ENCODE peak calls at places on chromosome 13, in ten cellular contexts. One of them, this sample, is unnamed.

GRCh38 chr13:36130542-36131214 is 504 bp downstream of the DCLK1 start:
- DNase-seq in stimulated activated naive CD4-positive, alpha-beta T cell: no peak
- DNase-seq in non-pigmented ciliary epithelial cell: no peak
- DNase-seq in cardiac fibroblast: peak; percentile 20
- DNase-seq in fibroblast of lung: no peak
- DNase-seq in pancreas: peak; percentile 17
- DNase-seq in SW 1271: no peak
- DNase-seq in small intestine: no peak
- DNase-seq in ACHN: peak; percentile 16
- DNase-seq in effector memory CD4-positive, alpha-beta T cell: no peak
- DNase-seq in this sample: no peak

GRCh38 chr13:110647365-110647737 is 32.0 kb downstream of the NAXD start:
- DNase-seq in stimulated activated naive CD4-positive, alpha-beta T cell: no peak
- DNase-seq in non-pigmented ciliary epithelial cell: no peak
- DNase-seq in cardiac fibroblast: no peak
- DNase-seq in fibroblast of lung: no peak
- DNase-seq in pancreas: no peak
- DNase-seq in SW 1271: no peak
- DNase-seq in small intestine: no peak
- DNase-seq in ACHN: no peak
- DNase-seq in effector memory CD4-positive, alpha-beta T cell: no peak
- DNase-seq in this sample: no peak

GRCh38 chr13:99546878-99547277 is 45.6 kb downstream of the TM9SF2 start:
- DNase-seq in stimulated activated naive CD4-positive, alpha-beta T cell: no peak
- DNase-seq in non-pigmented ciliary epithelial cell: no peak
- DNase-seq in cardiac fibroblast: no peak
- DNase-seq in fibroblast of lung: no peak
- DNase-seq in pancreas: no peak
- DNase-seq in SW 1271: no peak
- DNase-seq in small intestine: no peak
- DNase-seq in ACHN: no peak
- DNase-seq in effector memory CD4-positive, alpha-beta T cell: no peak
- DNase-seq in this sample: no peak

GRCh38 chr13:97107815-97108534 is 113.7 kb upstream of the OXGR1 start:
- DNase-seq in stimulated activated naive CD4-positive, alpha-beta T cell: no peak
- DNase-seq in non-pigmented ciliary epithelial cell: no peak
- DNase-seq in cardiac fibroblast: no peak
- DNase-seq in fibroblast of lung: peak; percentile 53
- DNase-seq in pancreas: no peak
- DNase-seq in SW 1271: no peak
- DNase-seq in small intestine: no peak
- DNase-seq in ACHN: no peak
- DNase-seq in effector memory CD4-positive, alpha-beta T cell: no peak
- DNase-seq in this sample: no peak

GRCh38 chr13:49811527-49811908 is 19.0 kb upstream of the KPNA3 start:
- DNase-seq in stimulated activated naive CD4-positive, alpha-beta T cell: no peak
- DNase-seq in non-pigmented ciliary epithelial cell: no peak
- DNase-seq in cardiac fibroblast: no peak
- DNase-seq in fibroblast of lung: no peak
- DNase-seq in pancreas: no peak
- DNase-seq in SW 1271: no peak
- DNase-seq in small intestine: no peak
- DNase-seq in ACHN: no peak
- DNase-seq in effector memory CD4-positive, alpha-beta T cell: no peak
- DNase-seq in this sample: no peak

GRCh38 chr13:112767506-112768471 is 78.0 kb downstream of the ATP11A start:
- DNase-seq in stimulated activated naive CD4-positive, alpha-beta T cell: peak; percentile 7
- DNase-seq in non-pigmented ciliary epithelial cell: no peak
- DNase-seq in cardiac fibroblast: no peak
- DNase-seq in fibroblast of lung: no peak
- DNase-seq in pancreas: no peak
- DNase-seq in SW 1271: no peak
- DNase-seq in small intestine: no peak
- DNase-seq in ACHN: no peak
- DNase-seq in effector memory CD4-positive, alpha-beta T cell: no peak
- DNase-seq in this sample: no peak

GRCh38 chr13:54492995-54493394 is 1464.4 kb downstream of the OLFM4 start:
- DNase-seq in stimulated activated naive CD4-positive, alpha-beta T cell: no peak
- DNase-seq in non-pigmented ciliary epithelial cell: no peak
- DNase-seq in cardiac fibroblast: no peak
- DNase-seq in fibroblast of lung: no peak
- DNase-seq in pancreas: no peak
- DNase-seq in SW 1271: no peak
- DNase-seq in small intestine: no peak
- DNase-seq in ACHN: no peak
- DNase-seq in effector memory CD4-positive, alpha-beta T cell: no peak
- DNase-seq in this sample: no peak

GRCh38 chr13:90485441-90485840 is 862.0 kb upstream of the MIR17HG start:
- DNase-seq in stimulated activated naive CD4-positive, alpha-beta T cell: no peak
- DNase-seq in non-pigmented ciliary epithelial cell: peak; percentile 64
- DNase-seq in cardiac fibroblast: peak; percentile 88
- DNase-seq in fibroblast of lung: peak; percentile 92
- DNase-seq in pancreas: no peak
- DNase-seq in SW 1271: no peak
- DNase-seq in small intestine: no peak
- DNase-seq in ACHN: peak; percentile 80
- DNase-seq in effector memory CD4-positive, alpha-beta T cell: no peak
- DNase-seq in this sample: no peak

GRCh38 chr13:113647351-113648217 is 10.4 kb downstream of the ATP4B start:
- DNase-seq in stimulated activated naive CD4-positive, alpha-beta T cell: no peak
- DNase-seq in non-pigmented ciliary epithelial cell: no peak
- DNase-seq in cardiac fibroblast: peak; percentile 45
- DNase-seq in fibroblast of lung: peak; percentile 54
- DNase-seq in pancreas: peak; percentile 97
- DNase-seq in SW 1271: no peak
- DNase-seq in small intestine: peak; percentile 97
- DNase-seq in ACHN: peak; percentile 76
- DNase-seq in effector memory CD4-positive, alpha-beta T cell: no peak
- DNase-seq in this sample: no peak

GRCh38 chr13:76210262-76210661 is 574.1 kb downstream of the LMO7 start:
- DNase-seq in stimulated activated naive CD4-positive, alpha-beta T cell: no peak
- DNase-seq in non-pigmented ciliary epithelial cell: no peak
- DNase-seq in cardiac fibroblast: peak; percentile 12
- DNase-seq in fibroblast of lung: peak; percentile 56
- DNase-seq in pancreas: no peak
- DNase-seq in SW 1271: no peak
- DNase-seq in small intestine: no peak
- DNase-seq in ACHN: peak; percentile 6
- DNase-seq in effector memory CD4-positive, alpha-beta T cell: no peak
- DNase-seq in this sample: no peak

GRCh38 chr13:49419292-49419691 is 24.6 kb downstream of the CAB39L start:
- DNase-seq in stimulated activated naive CD4-positive, alpha-beta T cell: no peak
- DNase-seq in non-pigmented ciliary epithelial cell: no peak
- DNase-seq in cardiac fibroblast: peak; percentile 44
- DNase-seq in fibroblast of lung: peak; percentile 65
- DNase-seq in pancreas: no peak
- DNase-seq in SW 1271: no peak
- DNase-seq in small intestine: no peak
- DNase-seq in ACHN: no peak
- DNase-seq in effector memory CD4-positive, alpha-beta T cell: no peak
- DNase-seq in this sample: no peak

GRCh38 chr13:48873598-48873997 is 102.1 kb upstream of the FNDC3A start:
- DNase-seq in stimulated activated naive CD4-positive, alpha-beta T cell: no peak
- DNase-seq in non-pigmented ciliary epithelial cell: no peak
- DNase-seq in cardiac fibroblast: peak; percentile 23
- DNase-seq in fibroblast of lung: peak; percentile 28
- DNase-seq in pancreas: no peak
- DNase-seq in SW 1271: no peak
- DNase-seq in small intestine: no peak
- DNase-seq in ACHN: no peak
- DNase-seq in effector memory CD4-positive, alpha-beta T cell: no peak
- DNase-seq in this sample: no peak

GRCh38 chr13:106038752-106039151 is 496.7 kb downstream of the EFNB2 start:
- DNase-seq in stimulated activated naive CD4-positive, alpha-beta T cell: no peak
- DNase-seq in non-pigmented ciliary epithelial cell: peak; percentile 72
- DNase-seq in cardiac fibroblast: peak; percentile 87
- DNase-seq in fibroblast of lung: peak; percentile 93
- DNase-seq in pancreas: no peak
- DNase-seq in SW 1271: no peak
- DNase-seq in small intestine: no peak
- DNase-seq in ACHN: peak; percentile 1
- DNase-seq in effector memory CD4-positive, alpha-beta T cell: no peak
- DNase-seq in this sample: no peak

GRCh38 chr13:40315416-40316064 is 350.9 kb downstream of the FOXO1 start:
- DNase-seq in stimulated activated naive CD4-positive, alpha-beta T cell: peak; percentile 62
- DNase-seq in non-pigmented ciliary epithelial cell: no peak
- DNase-seq in cardiac fibroblast: peak; percentile 65
- DNase-seq in fibroblast of lung: peak; percentile 23
- DNase-seq in pancreas: no peak
- DNase-seq in SW 1271: no peak
- DNase-seq in small intestine: peak; percentile 12
- DNase-seq in ACHN: no peak
- DNase-seq in effector memory CD4-positive, alpha-beta T cell: peak; percentile 17
- DNase-seq in this sample: peak; percentile 39

GRCh38 chr13:100138859-100139491 is 50.1 kb downstream of the PCCA start:
- DNase-seq in stimulated activated naive CD4-positive, alpha-beta T cell: no peak
- DNase-seq in non-pigmented ciliary epithelial cell: no peak
- DNase-seq in cardiac fibroblast: peak; percentile 41
- DNase-seq in fibroblast of lung: peak; percentile 23
- DNase-seq in pancreas: no peak
- DNase-seq in SW 1271: no peak
- DNase-seq in small intestine: no peak
- DNase-seq in ACHN: no peak
- DNase-seq in effector memory CD4-positive, alpha-beta T cell: no peak
- DNase-seq in this sample: no peak

GRCh38 chr13:27954406-27954851 is 14.7 kb downstream of the CDX2 start:
- DNase-seq in stimulated activated naive CD4-positive, alpha-beta T cell: no peak
- DNase-seq in non-pigmented ciliary epithelial cell: no peak
- DNase-seq in cardiac fibroblast: no peak
- DNase-seq in fibroblast of lung: peak; percentile 26
- DNase-seq in pancreas: peak; percentile 66
- DNase-seq in SW 1271: no peak
- DNase-seq in small intestine: peak; percentile 60
- DNase-seq in ACHN: no peak
- DNase-seq in effector memory CD4-positive, alpha-beta T cell: no peak
- DNase-seq in this sample: no peak